ENCODE peak calls at places on chromosomes 2 and 18, in seven cellular contexts. One of them, this sample, is unnamed.

GRCh38 chr2:133641497-133641896 is 73.2 kb upstream of the NCKAP5 start:
- DNase-seq in HCT116: peak
- DNase-seq in GM23248: peak
- DNase-seq in PC-3: peak
- DNase-seq in neural progenitor cell: peak
- DNase-seq in GM23338: peak
- DNase-seq in MM.1S: no peak
- DNase-seq in this sample: peak

GRCh38 chr2:57842531-57842930 is 204.1 kb upstream of the VRK2 start:
- DNase-seq in HCT116: no peak
- DNase-seq in GM23248: peak
- DNase-seq in PC-3: peak
- DNase-seq in neural progenitor cell: no peak
- DNase-seq in GM23338: no peak
- DNase-seq in MM.1S: no peak
- DNase-seq in this sample: no peak

GRCh38 chr18:25019086-25019860 is 332.7 kb downstream of the ZNF521 start:
- DNase-seq in HCT116: no peak
- DNase-seq in GM23248: no peak
- DNase-seq in PC-3: no peak
- DNase-seq in neural progenitor cell: no peak
- DNase-seq in GM23338: no peak
- DNase-seq in MM.1S: no peak
- DNase-seq in this sample: no peak

GRCh38 chr2:127811397-127811860 is 458 bp upstream of the WDR33 start:
- DNase-seq in HCT116: no peak
- DNase-seq in GM23248: no peak
- DNase-seq in PC-3: no peak
- DNase-seq in neural progenitor cell: no peak
- DNase-seq in GM23338: peak
- DNase-seq in MM.1S: no peak
- DNase-seq in this sample: no peak

GRCh38 chr2:95323347-95324155 is 26.4 kb downstream of the KCNIP3 start:
- DNase-seq in HCT116: peak
- DNase-seq in GM23248: peak
- DNase-seq in PC-3: peak
- DNase-seq in neural progenitor cell: peak
- DNase-seq in GM23338: peak
- DNase-seq in MM.1S: peak
- DNase-seq in this sample: peak

GRCh38 chr2:129929321-129930290 is 49.9 kb upstream of the RAB6C start:
- DNase-seq in HCT116: no peak
- DNase-seq in GM23248: peak
- DNase-seq in PC-3: no peak
- DNase-seq in neural progenitor cell: no peak
- DNase-seq in GM23338: no peak
- DNase-seq in MM.1S: no peak
- DNase-seq in this sample: peak

GRCh38 chr2:26438526-26438925 is 36.8 kb downstream of the DRC1 start:
- DNase-seq in HCT116: no peak
- DNase-seq in GM23248: peak
- DNase-seq in PC-3: no peak
- DNase-seq in neural progenitor cell: no peak
- DNase-seq in GM23338: peak
- DNase-seq in MM.1S: no peak
- DNase-seq in this sample: no peak

GRCh38 chr2:36553690-36554089 is 44.3 kb downstream of the FEZ2 start:
- DNase-seq in HCT116: no peak
- DNase-seq in GM23248: no peak
- DNase-seq in PC-3: no peak
- DNase-seq in neural progenitor cell: no peak
- DNase-seq in GM23338: no peak
- DNase-seq in MM.1S: no peak
- DNase-seq in this sample: no peak

GRCh38 chr18:48399303-48400075 is 9.7 kb downstream of the ZBTB7C start:
- DNase-seq in HCT116: no peak
- DNase-seq in GM23248: no peak
- DNase-seq in PC-3: no peak
- DNase-seq in neural progenitor cell: no peak
- DNase-seq in GM23338: no peak
- DNase-seq in MM.1S: peak
- DNase-seq in this sample: no peak

GRCh38 chr2:240358821-240359342 is 76.6 kb upstream of the GPC1 start:
- DNase-seq in HCT116: no peak
- DNase-seq in GM23248: no peak
- DNase-seq in PC-3: no peak
- DNase-seq in neural progenitor cell: no peak
- DNase-seq in GM23338: no peak
- DNase-seq in MM.1S: no peak
- DNase-seq in this sample: no peak

GRCh38 chr18:46407471-46408166 is 249.4 kb downstream of the LOXHD1 start:
- DNase-seq in HCT116: no peak
- DNase-seq in GM23248: peak
- DNase-seq in PC-3: no peak
- DNase-seq in neural progenitor cell: no peak
- DNase-seq in GM23338: no peak
- DNase-seq in MM.1S: no peak
- DNase-seq in this sample: peak

GRCh38 chr18:39513187-39513586 is 1947.6 kb upstream of the CELF4 start:
- DNase-seq in HCT116: no peak
- DNase-seq in GM23248: no peak
- DNase-seq in PC-3: no peak
- DNase-seq in neural progenitor cell: no peak
- DNase-seq in GM23338: no peak
- DNase-seq in MM.1S: no peak
- DNase-seq in this sample: no peak

GRCh38 chr2:60780741-60781140 is 24.7 kb downstream of the PAPOLG start:
- DNase-seq in HCT116: no peak
- DNase-seq in GM23248: peak
- DNase-seq in PC-3: no peak
- DNase-seq in neural progenitor cell: no peak
- DNase-seq in GM23338: no peak
- DNase-seq in MM.1S: no peak
- DNase-seq in this sample: no peak

GRCh38 chr2:174327958-174328308 is 6.8 kb upstream of the SP9 start:
- DNase-seq in HCT116: no peak
- DNase-seq in GM23248: peak
- DNase-seq in PC-3: no peak
- DNase-seq in neural progenitor cell: peak
- DNase-seq in GM23338: no peak
- DNase-seq in MM.1S: no peak
- DNase-seq in this sample: no peak

GRCh38 chr2:174329157-174329715 is 5.5 kb upstream of the SP9 start:
- DNase-seq in HCT116: no peak
- DNase-seq in GM23248: no peak
- DNase-seq in PC-3: no peak
- DNase-seq in neural progenitor cell: no peak
- DNase-seq in GM23338: no peak
- DNase-seq in MM.1S: no peak
- DNase-seq in this sample: no peak

GRCh38 chr2:174327559-174327897 is 7.2 kb upstream of the SP9 start:
- DNase-seq in HCT116: no peak
- DNase-seq in GM23248: no peak
- DNase-seq in PC-3: no peak
- DNase-seq in neural progenitor cell: no peak
- DNase-seq in GM23338: no peak
- DNase-seq in MM.1S: no peak
- DNase-seq in this sample: no peak

GRCh38 chr2:174326880-174327558 is 7.7 kb upstream of the SP9 start:
- DNase-seq in HCT116: no peak
- DNase-seq in GM23248: no peak
- DNase-seq in PC-3: no peak
- DNase-seq in neural progenitor cell: peak
- DNase-seq in GM23338: peak
- DNase-seq in MM.1S: no peak
- DNase-seq in this sample: no peak

DNA sequence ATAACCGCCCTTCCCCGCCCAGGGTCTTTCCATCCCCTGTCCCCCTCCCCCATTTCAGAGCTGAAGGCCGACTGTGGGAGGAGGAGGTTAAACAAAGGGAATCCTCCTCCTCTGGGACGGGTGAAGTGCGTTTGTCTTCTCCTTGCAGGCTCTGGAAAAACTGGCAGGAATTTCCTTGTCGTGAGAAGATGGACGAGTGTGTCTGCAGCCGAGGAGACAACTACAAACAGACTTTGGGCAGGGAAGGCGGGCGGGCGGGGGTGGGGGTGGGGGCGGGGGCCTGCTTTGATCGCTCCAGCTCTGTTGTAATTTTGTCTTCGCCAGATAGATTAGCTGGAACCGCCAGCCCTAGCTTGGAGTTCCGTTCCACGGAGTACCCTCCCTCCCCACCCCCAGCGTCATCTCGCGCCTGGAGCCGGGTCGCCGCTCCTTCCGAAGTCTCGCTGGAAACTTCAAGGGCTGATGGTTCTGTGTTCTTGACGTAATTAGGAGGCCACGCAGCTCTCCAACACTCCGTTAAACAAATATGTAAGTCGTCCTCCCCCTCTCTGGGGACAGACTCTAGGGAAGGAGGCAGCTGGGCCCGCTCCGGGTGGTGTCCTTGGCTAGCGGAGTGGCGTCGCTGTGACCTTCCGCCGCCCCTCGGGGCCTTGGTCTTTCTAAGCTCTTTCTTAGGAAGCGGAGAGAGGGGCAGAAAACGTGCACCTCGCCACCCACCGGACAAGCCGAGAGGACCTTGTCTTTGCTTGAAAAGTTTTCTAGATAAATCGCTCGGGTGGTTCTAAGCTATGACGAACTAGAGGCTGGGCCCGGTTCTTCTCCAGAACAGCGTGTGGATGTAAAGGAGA is 6.2 kb upstream of the SP9 start:
- DNase-seq in HCT116: no peak
- DNase-seq in GM23248: peak
- DNase-seq in PC-3: no peak
- DNase-seq in neural progenitor cell: peak
- DNase-seq in GM23338: peak
- DNase-seq in MM.1S: no peak
- DNase-seq in this sample: peak
- TF ChIP-seq EZH2 in HCT116: no peak
- TF ChIP-seq EZH2 in GM23248: no peak
- TF ChIP-seq EZH2 in PC-3: no peak
- TF ChIP-seq EZH2 in neural progenitor cell: peak
- TF ChIP-seq EZH2 in GM23338: peak
- TF ChIP-seq EZH2 in MM.1S: no peak
- TF ChIP-seq EZH2 in this sample: peak

GRCh38 chr2:135996304-135996703 is 10.9 kb upstream of the DARS1 start:
- DNase-seq in HCT116: no peak
- DNase-seq in GM23248: no peak
- DNase-seq in PC-3: no peak
- DNase-seq in neural progenitor cell: no peak
- DNase-seq in GM23338: no peak
- DNase-seq in MM.1S: no peak
- DNase-seq in this sample: no peak

GRCh38 chr2:135998842-135999241 is 13.4 kb upstream of the DARS1 start:
- DNase-seq in HCT116: no peak
- DNase-seq in GM23248: no peak
- DNase-seq in PC-3: no peak
- DNase-seq in neural progenitor cell: no peak
- DNase-seq in GM23338: no peak
- DNase-seq in MM.1S: no peak
- DNase-seq in this sample: no peak

GRCh38 chr2:135999899-136000298 is 14.5 kb upstream of the DARS1 start:
- DNase-seq in HCT116: no peak
- DNase-seq in GM23248: no peak
- DNase-seq in PC-3: no peak
- DNase-seq in neural progenitor cell: peak
- DNase-seq in GM23338: no peak
- DNase-seq in MM.1S: no peak
- DNase-seq in this sample: no peak

GRCh38 chr2:135994281-135994680 is 8.9 kb upstream of the DARS1 start:
- DNase-seq in HCT116: no peak
- DNase-seq in GM23248: no peak
- DNase-seq in PC-3: no peak
- DNase-seq in neural progenitor cell: no peak
- DNase-seq in GM23338: no peak
- DNase-seq in MM.1S: no peak
- DNase-seq in this sample: no peak

DNA sequence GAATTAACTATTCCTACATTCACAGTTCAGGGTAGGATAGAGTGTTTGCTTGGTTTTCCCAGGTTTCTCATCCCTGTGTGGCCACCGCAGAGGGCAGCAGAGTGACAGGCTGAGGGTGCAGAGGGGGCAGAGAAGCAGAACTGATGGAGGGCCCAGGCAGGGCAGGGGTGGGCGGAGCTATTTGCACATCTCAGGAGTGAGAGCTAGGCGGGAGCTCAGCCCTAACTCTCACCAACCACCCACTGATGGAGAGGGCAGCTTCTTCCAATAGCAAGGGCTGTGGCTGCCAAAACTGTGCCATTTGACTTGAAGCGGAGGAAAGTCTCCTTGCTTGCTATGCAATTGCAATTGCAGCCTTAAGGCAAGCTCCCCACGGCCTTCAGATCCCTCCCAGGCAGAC is 12.0 kb upstream of the DARS1 start:
- DNase-seq in HCT116: no peak
- DNase-seq in GM23248: no peak
- DNase-seq in PC-3: no peak
- DNase-seq in neural progenitor cell: peak
- DNase-seq in GM23338: peak
- DNase-seq in MM.1S: no peak
- DNase-seq in this sample: peak
- H3K4me2 ChIP-seq in HCT116: no peak
- H3K4me2 ChIP-seq in GM23248: no peak
- H3K4me2 ChIP-seq in PC-3: no peak
- H3K4me2 ChIP-seq in neural progenitor cell: no peak
- H3K4me2 ChIP-seq in GM23338: no peak
- H3K4me2 ChIP-seq in MM.1S: no peak
- H3K4me2 ChIP-seq in this sample: no peak

DNA sequence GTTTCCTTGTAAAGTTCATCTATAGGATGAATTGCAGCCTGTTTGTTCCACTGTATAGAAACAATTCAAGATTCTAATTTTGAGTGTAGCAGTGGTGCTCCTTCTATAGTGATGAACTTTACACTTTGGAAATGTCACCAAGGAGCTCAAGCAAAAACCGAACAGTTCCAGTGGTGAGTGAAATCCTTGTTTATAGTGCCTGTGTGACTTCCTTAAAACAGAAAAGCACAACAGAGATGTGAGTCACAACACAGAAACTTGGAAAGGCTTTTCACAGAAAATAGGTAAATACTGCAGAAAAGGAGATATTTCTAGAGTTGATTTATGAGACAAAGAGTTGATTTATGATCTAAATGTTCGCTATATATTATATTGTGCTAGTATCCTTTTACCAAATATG is 482.0 kb downstream of the PTPRM start:
- DNase-seq in HCT116: no peak
- DNase-seq in GM23248: peak
- DNase-seq in PC-3: peak
- DNase-seq in neural progenitor cell: no peak
- DNase-seq in GM23338: no peak
- DNase-seq in MM.1S: no peak
- DNase-seq in this sample: no peak
- TF ChIP-seq EZH2phosphoT487 in HCT116: no peak
- TF ChIP-seq EZH2phosphoT487 in GM23248: no peak
- TF ChIP-seq EZH2phosphoT487 in PC-3: no peak
- TF ChIP-seq EZH2phosphoT487 in neural progenitor cell: no peak
- TF ChIP-seq EZH2phosphoT487 in GM23338: no peak
- TF ChIP-seq EZH2phosphoT487 in MM.1S: no peak
- TF ChIP-seq EZH2phosphoT487 in this sample: no peak

DNA sequence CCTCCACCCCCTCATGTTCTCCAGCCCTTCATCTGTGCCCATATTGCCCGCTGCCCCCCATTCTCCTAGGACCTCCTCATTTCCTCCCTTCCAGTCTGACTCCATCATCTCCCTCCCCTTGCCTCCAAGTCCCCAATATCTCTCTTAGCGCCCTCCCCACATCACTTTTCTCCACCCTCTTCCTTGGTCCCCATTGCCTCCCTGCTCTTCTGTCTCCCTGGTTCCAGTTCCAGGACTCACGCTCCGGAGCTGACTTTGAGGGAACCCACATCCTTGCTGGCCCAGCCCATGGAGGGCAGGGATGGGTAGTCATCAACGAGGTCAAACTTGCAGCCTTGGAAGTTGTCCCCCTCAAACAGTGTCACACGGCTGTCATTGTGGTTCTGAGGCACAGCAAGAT is 2.6 kb downstream of the CRYBA2 start:
- DNase-seq in HCT116: no peak
- DNase-seq in GM23248: no peak
- DNase-seq in PC-3: no peak
- DNase-seq in neural progenitor cell: no peak
- DNase-seq in GM23338: no peak
- DNase-seq in MM.1S: no peak
- DNase-seq in this sample: no peak
- TF ChIP-seq EZH2 in HCT116: no peak
- TF ChIP-seq EZH2 in GM23248: no peak
- TF ChIP-seq EZH2 in PC-3: no peak
- TF ChIP-seq EZH2 in neural progenitor cell: no peak
- TF ChIP-seq EZH2 in GM23338: peak
- TF ChIP-seq EZH2 in MM.1S: no peak
- TF ChIP-seq EZH2 in this sample: no peak

This sample was measured in hepatocyte.